ENCODE peak calls at places on chromosome 2, in seven cellular contexts. R, B, U, P, X, T and K are unnamed samples. For H3K9me3, the result is how much of the 10 kb centered on the place peaks cover.

GRCh38 chr2:28338046-28338753 is 54.5 kb upstream of the FOSL2 start:
- DNase-seq in X (no peak), T (peak), B (no peak), R (no peak), P (peak), U (no peak), K (no peak)

GRCh38 chr2:120602251-120602650 is 133.4 kb upstream of the GLI2 start:
- DNase-seq in P (no peak), T (no peak), U (no peak), X (no peak), R (no peak), B (no peak), K (no peak)

GRCh38 chr2:235675678-235676535 is 182.1 kb downstream of the AGAP1 start:
- DNase-seq in U (no peak), R (no peak), T (no peak), B (no peak), X (no peak), P (no peak), K (no peak)

GRCh38 chr2:224776795-224777562 is 60.8 kb upstream of the CCDC195 start:
- DNase-seq in U (no peak), T (no peak), R (no peak), X (no peak), B (no peak), P (no peak), K (no peak)

GRCh38 chr2:181005326-181005655 is 24.9 kb downstream of the UBE2E3 start:
- DNase-seq in X (no peak), B (no peak), R (no peak), T (no peak), P (no peak), U (no peak), K (no peak)

GRCh38 chr2:95267458-95268207 is 6.6 kb upstream of the PROM2 start:
- DNase-seq in R (no peak), X (no peak), U (peak), T (no peak), P (no peak), B (no peak), K (no peak)

GRCh38 chr2:68726608-68727367 is 7.8 kb upstream of the ARHGAP25 start:
- DNase-seq in T (no peak), U (no peak), P (no peak), R (no peak), X (no peak), B (no peak), K (no peak)

GRCh38 chr2:65566617-65567016 is 134.2 kb upstream of the SPRED2 start:
- DNase-seq in P (no peak), R (no peak), U (no peak), X (no peak), B (no peak), T (no peak), K (no peak)

GRCh38 chr2:162945785-162946184 is 107.2 kb upstream of the KCNH7 start:
- DNase-seq in R (no peak), U (no peak), T (no peak), X (no peak), B (no peak), P (no peak), K (no peak)

GRCh38 chr2:3302751-3303582 is 74.7 kb downstream of the EIPR1 start:
- DNase-seq in P (no peak), X (no peak), R (no peak), U (no peak), B (peak), T (no peak), K (no peak)

GRCh38 chr2:96913117-96913397 is 43.2 kb upstream of the SEMA4C start:
- DNase-seq in B (no peak), T (no peak), X (no peak), U (no peak), R (no peak), P (no peak), K (no peak)

GRCh38 chr2:96924775-96925747 is 55.2 kb upstream of the SEMA4C start:
- DNase-seq in R (no peak), X (no peak), B (no peak), U (no peak), P (peak), T (no peak), K (no peak)

GRCh38 chr2:11688222-11689069 is 18.5 kb upstream of the NTSR2 start:
- DNase-seq in R (no peak), T (peak), X (peak), B (peak), P (peak), U (peak), K (peak)

GRCh38 chr2:217290467-217290866 is 430.6 kb upstream of the TNP1 start:
- DNase-seq in R (no peak), X (no peak), B (no peak), P (no peak), U (no peak), T (no peak), K (no peak)

GRCh38 chr2:58644992-58645391 is 403.9 kb upstream of the FANCL start:
- DNase-seq in T (no peak), P (no peak), R (no peak), U (no peak), B (no peak), X (no peak), K (no peak)

GRCh38 chr2:221518937-221519635 is 53.0 kb downstream of the EPHA4 start:
- DNase-seq in P (no peak), T (no peak), X (no peak), R (no peak), U (no peak), B (no peak), K (no peak)

GRCh38 chr2:46852598-46852997 is 63.0 kb downstream of the MCFD2 start:
- DNase-seq in X (no peak), P (no peak), R (no peak), B (no peak), T (no peak), U (no peak), K (no peak)

GRCh38 chr2:113886479-113887383 is 3.2 kb upstream of the ACTR3 start:
- DNase-seq in R (no peak), T (peak), B (no peak), U (no peak), P (no peak), X (no peak), K (no peak)

GRCh38 chr2:162085090-162085891 is 11.3 kb upstream of the DPP4 start:
- DNase-seq in T (no peak), R (no peak), P (no peak), B (no peak), U (no peak), X (no peak), K (no peak)

GRCh38 chr2:124810132-124810531 is 785.0 kb downstream of the CNTNAP5 start:
- DNase-seq in R (peak), B (peak), T (no peak), P (no peak), X (peak), U (peak), K (no peak)

GRCh38 chr2:161123531-161124030 is 36.6 kb upstream of the TANK start:
- DNase-seq in B (no peak), T (no peak), U (no peak), R (no peak), P (no peak), X (no peak), K (no peak)

GRCh38 chr2:27501042-27501441 is 4.4 kb downstream of the GCKR start:
- DNase-seq in U (no peak), B (no peak), R (no peak), T (no peak), P (no peak), X (no peak), K (no peak)

GRCh38 chr2:237092920-237093781 is 7.5 kb downstream of the COPS8 start:
- DNase-seq in X (no peak), U (no peak), B (no peak), P (peak), T (no peak), R (no peak), K (no peak)

GRCh38 chr2:16320716-16321115 is 344.9 kb downstream of the CYRIA start:
- DNase-seq in B (no peak), T (no peak), P (no peak), U (no peak), R (no peak), X (no peak), K (no peak)
- H3K9me3 ChIP-seq in B (under half), T (under half), P (under half), U (under half), R (under half), X (under half), K (under half)

GRCh38 chr2:112024896-112025491 is 30.1 kb upstream of the TMEM87B start:
- DNase-seq in U (no peak), X (no peak), T (no peak), R (no peak), B (no peak), P (no peak), K (no peak)

GRCh38 chr2:112026509-112026908 is 28.6 kb upstream of the TMEM87B start:
- DNase-seq in R (no peak), B (no peak), T (no peak), U (no peak), X (no peak), P (no peak), K (no peak)

GRCh38 chr2:112023707-112024106 is 31.4 kb upstream of the TMEM87B start:
- DNase-seq in X (no peak), T (no peak), R (no peak), U (no peak), B (no peak), P (peak), K (no peak)

GRCh38 chr2:112021781-112022231 is 33.3 kb upstream of the TMEM87B start:
- DNase-seq in T (no peak), U (no peak), X (no peak), B (no peak), R (no peak), P (no peak), K (no peak)

GRCh38 chr2:112024246-112024645 is 30.8 kb upstream of the TMEM87B start:
- DNase-seq in P (no peak), X (no peak), U (no peak), B (no peak), T (no peak), R (no peak), K (no peak)
- H3K9me3 ChIP-seq in P (under half), X (under half), U (under half), B (under half), T (under half), R (under half), K (under half)

GRCh38 chr2:79552653-79553052 is 39.8 kb downstream of the CTNNA2 start:
- DNase-seq in T (no peak), P (no peak), B (no peak), R (no peak), U (no peak), X (no peak), K (no peak)

DNA sequence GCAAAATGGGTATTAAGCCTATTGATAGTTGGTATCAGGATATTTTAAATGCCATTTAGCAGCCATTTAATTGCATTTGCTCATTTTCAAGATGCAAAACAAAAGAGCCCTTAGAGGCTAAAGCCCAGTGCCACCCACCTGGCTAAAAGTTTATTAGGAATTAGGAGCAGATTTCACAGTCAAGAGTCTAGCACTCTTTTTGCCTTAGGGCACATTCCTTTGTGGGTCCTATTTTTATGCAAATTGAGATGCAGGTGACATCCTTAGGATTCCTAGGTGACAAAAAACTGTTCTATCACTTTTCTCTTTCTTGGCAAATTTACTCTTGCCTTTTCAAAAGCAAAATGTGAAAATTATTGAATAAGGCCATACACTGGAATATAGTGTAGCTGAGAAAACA is 42.0 kb downstream of the CTNNA2 start:
- DNase-seq in U (peak), P (no peak), T (no peak), X (peak), R (no peak), B (no peak), K (no peak)
- H3K9me3 ChIP-seq in U (under half), P (under half), T (under half), X (under half), R (under half), B (under half), K (under half)

GRCh38 chr2:13650586-13651180 is 933.9 kb downstream of the TRIB2 start:
- DNase-seq in R (peak), B (peak), U (peak), P (no peak), X (peak), T (no peak), K (no peak)

GRCh38 chr2:13654416-13654815 is 937.7 kb downstream of the TRIB2 start:
- DNase-seq in T (no peak), P (no peak), B (no peak), R (no peak), U (no peak), X (no peak), K (no peak)

GRCh38 chr2:13651684-13652131 is 935.0 kb downstream of the TRIB2 start:
- DNase-seq in X (no peak), B (no peak), R (no peak), P (no peak), T (no peak), U (no peak), K (no peak)

DNA sequence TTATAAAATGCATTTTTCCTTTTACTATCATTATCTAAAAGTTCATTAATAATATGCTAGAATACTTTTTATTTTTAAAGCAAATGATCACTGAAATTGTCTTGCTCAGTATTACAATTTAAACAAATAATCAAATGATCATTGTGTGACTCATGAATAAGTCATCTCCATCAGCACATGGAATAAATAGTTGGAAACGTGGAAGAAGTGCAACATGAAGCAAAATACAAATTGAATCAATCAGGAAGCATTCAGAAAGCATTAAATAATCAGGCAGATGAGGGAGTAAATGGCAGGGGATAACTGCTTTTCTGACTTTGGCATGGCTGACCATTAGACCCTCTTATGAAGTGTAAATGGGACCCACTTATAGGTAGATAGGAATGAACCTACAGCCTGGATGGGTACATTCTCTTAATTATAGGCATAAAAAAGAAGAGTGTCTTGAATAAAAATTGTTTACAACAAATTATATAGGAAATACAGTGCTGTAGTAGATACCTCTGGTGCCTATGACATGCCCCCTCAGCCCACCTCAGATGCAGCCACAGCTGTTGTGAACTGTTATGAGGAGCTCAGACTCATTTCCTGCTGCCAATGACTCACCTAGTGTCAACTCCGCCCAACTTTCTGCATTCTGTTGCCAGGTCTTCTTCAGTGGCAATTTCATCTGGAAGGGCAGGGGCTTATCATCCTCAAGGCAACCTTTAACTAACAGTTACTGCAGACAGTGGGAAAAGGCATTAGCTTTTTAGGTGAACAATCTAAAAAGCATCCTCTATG is 936.0 kb downstream of the TRIB2 start:
- DNase-seq in U (peak), T (no peak), X (no peak), B (no peak), R (no peak), P (no peak), K (no peak)
- H3K9me3 ChIP-seq in U (under half), T (under half), X (under half), B (under half), R (under half), P (under half), K (under half)

GRCh38 chr2:73987948-73988700 is 3.4 kb downstream of the TET3 start:
- DNase-seq in B (peak), R (no peak), U (no peak), T (no peak), X (no peak), P (no peak), K (no peak)
- H3K9me3 ChIP-seq in B (under half), R (under half), U (under half), T (under half), X (under half), P (under half), K (under half)

GRCh38 chr2:86541282-86541681 is 22.0 kb downstream of the CHMP3 start:
- DNase-seq in P (no peak), B (no peak), T (no peak), R (no peak), U (no peak), X (no peak), K (no peak)
- H3K9me3 ChIP-seq in P (under half), B (under half), T (under half), R (under half), U (under half), X (under half), K (under half)

DNA sequence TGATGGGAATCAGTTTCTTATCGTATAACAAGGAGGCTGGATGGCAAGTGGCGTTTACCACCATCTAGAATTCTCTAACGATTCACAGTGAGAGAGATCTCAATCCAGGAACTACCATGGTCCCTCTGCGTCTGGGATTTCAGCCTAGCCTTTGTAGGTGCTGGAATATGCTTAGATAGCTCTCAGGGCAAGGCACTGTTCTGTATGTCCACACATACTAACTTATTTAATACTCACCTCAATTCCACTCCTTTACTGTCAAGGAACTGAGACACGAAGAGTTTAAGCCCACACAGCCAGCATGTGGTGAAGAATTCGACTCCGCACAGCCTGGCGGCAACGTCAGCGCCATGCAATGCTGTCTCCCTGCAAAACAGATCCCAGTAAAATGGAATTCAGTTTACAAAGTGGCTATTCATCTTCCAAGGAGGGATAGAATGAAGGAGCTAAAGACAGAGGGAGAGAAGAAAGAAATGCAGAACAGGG is 164.9 kb downstream of the MYCN start:
- DNase-seq in T (no peak), P (no peak), B (no peak), X (no peak), U (no peak), R (no peak), K (no peak)
- H3K9me3 ChIP-seq in T (under half), P (under half), B (under half), X (under half), U (under half), R (under half), K (under half)

GRCh38 chr2:89820248-89820647 is 1128.8 kb downstream of the RPIA start:
- DNase-seq in R (no peak), X (no peak), B (no peak), P (no peak), T (no peak), U (no peak), K (no peak)

GRCh38 chr2:89821455-89821945 is 1130.0 kb downstream of the RPIA start:
- DNase-seq in U (no peak), P (no peak), B (no peak), X (no peak), R (no peak), T (no peak), K (no peak)

GRCh38 chr2:89823556-89823955 is 1132.1 kb downstream of the RPIA start:
- DNase-seq in U (no peak), T (no peak), B (no peak), R (no peak), P (no peak), X (no peak), K (no peak)

GRCh38 chr2:89829828-89830227 is 1138.4 kb downstream of the RPIA start:
- DNase-seq in P (no peak), R (no peak), X (no peak), T (no peak), B (no peak), U (no peak), K (no peak)

DNA sequence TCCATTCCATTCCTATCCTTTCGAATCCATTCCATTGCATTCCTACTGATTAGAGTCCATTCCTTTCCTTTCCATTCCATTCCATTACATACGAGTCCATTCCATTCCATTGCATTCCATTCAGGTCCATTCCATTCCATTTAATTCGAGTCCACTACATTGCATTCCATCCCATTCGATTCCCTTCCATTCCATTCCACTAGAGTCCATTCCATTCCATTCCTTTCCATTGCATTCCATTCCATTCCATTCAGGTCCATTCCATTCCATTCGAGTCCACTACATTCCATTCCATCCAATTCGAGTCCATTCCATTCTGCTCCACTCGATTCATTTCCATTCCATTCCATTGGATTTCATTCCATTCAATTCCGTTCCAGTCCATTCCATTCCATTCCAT is 1133.6 kb downstream of the RPIA start:
- DNase-seq in P (no peak), X (no peak), T (no peak), U (no peak), B (no peak), R (no peak), K (no peak)
- H3K9me3 ChIP-seq in P (under half), X (under half), T (under half), U (under half), B (under half), R (under half), K (under half)

GRCh38 chr2:105813405-105813804 is 68.7 kb downstream of the NCK2 start:
- DNase-seq in T (no peak), X (no peak), U (no peak), R (no peak), B (no peak), P (no peak), K (no peak)
- H3K9me3 ChIP-seq in T (under half), X (under half), U (under half), R (under half), B (under half), P (under half), K (under half)